ENCODE peak calls at places on chromosomes 13 and 19, in nine cellular contexts. I is epithelial cell of esophagus; T is cardiac fibroblast; Y is fibroblast of lung; B is PC-9; S is nephron progenitor cell; D is pancreas; M is stimulated activated CD8-positive, alpha-beta memory T cell treated with anti-CD3 and anti-CD28 coated beads, Interleukin-7, amount 100 ng/mL, for 1 hour; O is mesenchymal stem cell. E is an unnamed sample.
A peak's percentile ranks its signal among the peaks of the same experiment; 100 is the strongest.

GRCh38 chr13:100088648-100089601 is at the start of gene PCCA:
- DNase-seq in I (peak; percentile 88), T (peak; percentile 90), Y (peak; percentile 91), B (peak; percentile 94), S (peak; percentile 99), D (peak; percentile 98), M (peak; percentile 60), O (peak; percentile 96), E (peak; percentile 98)

GRCh38 chr13:31431722-31432137 is 232.0 kb downstream of the B3GLCT start:
- DNase-seq in I (peak; percentile 53), T (peak; percentile 72), Y (peak; percentile 10), B (peak; percentile 10), S (peak; percentile 69), D (no peak), M (peak; percentile 28), O (peak; percentile 34), E (peak; percentile 55)

GRCh38 chr13:110287031-110287828 is 19.7 kb downstream of the COL4A1 start:
- DNase-seq in I (peak; percentile 82), T (peak; percentile 75), Y (peak; percentile 74), B (peak; percentile 71), S (no peak), D (no peak), M (no peak), O (no peak), E (no peak)

GRCh38 chr19:11160119-11160768 is 4.7 kb upstream of the SPC24 start:
- DNase-seq in I (no peak), T (no peak), Y (peak; percentile 47), B (no peak), S (no peak), D (no peak), M (no peak), O (peak; percentile 73), E (no peak)

GRCh38 chr13:112456138-112457056 is 80.2 kb downstream of the SPACA7 start:
- DNase-seq in I (no peak), T (no peak), Y (no peak), B (no peak), S (no peak), D (no peak), M (no peak), O (no peak), E (no peak)

GRCh38 chr13:109717686-109718085 is 68.7 kb downstream of the IRS2 start:
- DNase-seq in I (no peak), T (no peak), Y (no peak), B (no peak), S (no peak), D (no peak), M (no peak), O (no peak), E (no peak)

GRCh38 chr13:42574435-42575311 is 721 bp downstream of the TNFSF11 start:
- DNase-seq in I (peak; percentile 20), T (no peak), Y (no peak), B (peak; percentile 3), S (peak; percentile 4), D (no peak), M (peak; percentile 9), O (peak; percentile 14), E (no peak)

GRCh38 chr13:112171570-112171965 is 104.6 kb downstream of the SOX1 start:
- DNase-seq in I (no peak), T (no peak), Y (no peak), B (no peak), S (no peak), D (no peak), M (no peak), O (no peak), E (no peak)

GRCh38 chr19:49129238-49129583 is 9.9 kb downstream of the PPFIA3 start:
- DNase-seq in I (no peak), T (no peak), Y (no peak), B (no peak), S (peak; percentile 37), D (no peak), M (no peak), O (no peak), E (no peak)

GRCh38 chr19:13808856-13809255 is 13.6 kb downstream of the ZSWIM4 start:
- DNase-seq in I (no peak), T (no peak), Y (no peak), B (no peak), S (no peak), D (no peak), M (no peak), O (no peak), E (no peak)

GRCh38 chr13:92967923-92968322 is 258.7 kb upstream of the GPC6 start:
- DNase-seq in I (peak; percentile 30), T (peak; percentile 29), Y (peak; percentile 8), B (no peak), S (no peak), D (no peak), M (no peak), O (no peak), E (no peak)

GRCh38 chr13:75181906-75182305 is 300.1 kb downstream of the TBC1D4 start:
- DNase-seq in I (peak; percentile 45), T (peak; percentile 82), Y (peak; percentile 93), B (no peak), S (no peak), D (no peak), M (no peak), O (peak; percentile 12), E (no peak)

GRCh38 chr13:37811441-37811840 is 58.1 kb downstream of the TRPC4 start:
- DNase-seq in I (no peak), T (peak; percentile 55), Y (peak; percentile 79), B (no peak), S (no peak), D (no peak), M (no peak), O (peak; percentile 6), E (no peak)

GRCh38 chr13:30572859-30573275 is 44.9 kb upstream of the USPL1 start:
- DNase-seq in I (peak; percentile 25), T (peak; percentile 72), Y (peak; percentile 69), B (no peak), S (no peak), D (no peak), M (no peak), O (peak; percentile 76), E (no peak)

GRCh38 chr13:79451500-79451962 is 29.4 kb upstream of the NDFIP2 start:
- DNase-seq in I (peak; percentile 78), T (peak; percentile 94), Y (peak; percentile 95), B (peak; percentile 20), S (no peak), D (no peak), M (peak; percentile 75), O (peak; percentile 96), E (no peak)

GRCh38 chr19:345320-345879 is 804 bp upstream of the MIER2 start:
- DNase-seq in I (no peak), T (no peak), Y (no peak), B (no peak), S (no peak), D (no peak), M (no peak), O (no peak), E (no peak)

GRCh38 chr19:13623686-13624405 is 117.6 kb upstream of the CACNA1A start:
- DNase-seq in I (no peak), T (no peak), Y (no peak), B (no peak), S (no peak), D (no peak), M (no peak), O (no peak), E (no peak)

GRCh38 chr13:19960673-19961015 is 2.1 kb downstream of the ZMYM2 start:
- DNase-seq in I (peak; percentile 13), T (peak; percentile 18), Y (no peak), B (no peak), S (no peak), D (no peak), M (no peak), O (peak; percentile 40), E (no peak)

GRCh38 chr19:46616631-46617322 is 8.1 kb downstream of the PTGIR start:
- DNase-seq in I (peak; percentile 68), T (peak; percentile 55), Y (peak; percentile 80), B (peak; percentile 66), S (peak; percentile 73), D (peak; percentile 86), M (no peak), O (peak; percentile 73), E (peak; percentile 45)

GRCh38 chr13:40622761-40623160 is 43.7 kb downstream of the FOXO1 start:
- DNase-seq in I (peak; percentile 43), T (no peak), Y (no peak), B (no peak), S (no peak), D (no peak), M (no peak), O (no peak), E (no peak)

GRCh38 chr19:54137913-54138776 is 583 bp downstream of the CNOT3 start:
- DNase-seq in I (no peak), T (peak; percentile 9), Y (no peak), B (peak; percentile 32), S (peak; percentile 60), D (no peak), M (no peak), O (no peak), E (no peak)